ENCODE peak calls at places on chromosomes 11 and 22, in seven cellular contexts. J is CD8-positive, alpha-beta T cell; Q is lower lobe of right lung; M is psoas muscle; R is foreskin keratinocyte; D is DND-41; U is PC-9. B is an unnamed sample.
A peak's percentile ranks its signal among the peaks of the same experiment; 100 is the strongest.

GRCh38 chr11:47271961-47272661 is 2.2 kb downstream of the MADD start:
- DNase-seq in D (no peak), U (peak; percentile 25), J (no peak), R (no peak), Q (no peak), M (peak; percentile 35), B (peak; percentile 3)

GRCh38 chr11:67071420-67072284 is 15.0 kb downstream of the RHOD start:
- DNase-seq in M (peak; percentile 74), J (peak; percentile 65), D (peak; percentile 52), Q (peak; percentile 89), U (no peak), R (no peak), B (peak; percentile 5)

GRCh38 chr11:72821920-72822799 is 7.9 kb downstream of the ATG16L2 start:
- DNase-seq in Q (peak; percentile 90), U (peak; percentile 74), J (peak; percentile 59), M (peak; percentile 89), R (peak; percentile 57), D (no peak), B (peak; percentile 88)

GRCh38 chr22:36445158-36445668 is 36.2 kb downstream of the TXN2 start:
- DNase-seq in R (no peak), Q (no peak), U (no peak), M (peak; percentile 51), D (no peak), J (no peak), B (no peak)

GRCh38 chr11:17594686-17595192 is 47.7 kb downstream of the OTOG start:
- DNase-seq in J (no peak), U (no peak), M (no peak), R (no peak), Q (no peak), D (no peak), B (no peak)

GRCh38 chr11:4643682-4644081 is at the start of gene OR51E1:
- DNase-seq in Q (no peak), M (no peak), D (no peak), R (no peak), U (no peak), J (no peak), B (no peak)

GRCh38 chr22:17893900-17894299 is 119.6 kb upstream of the BID start:
- DNase-seq in M (no peak), U (no peak), J (no peak), R (no peak), Q (no peak), D (no peak), B (no peak)

GRCh38 chr22:24834845-24835570 is 29.0 kb downstream of the SGSM1 start:
- DNase-seq in M (no peak), Q (no peak), J (no peak), D (no peak), U (no peak), R (no peak), B (no peak)

GRCh38 chr11:87180743-87181142 is 143.0 kb downstream of the TMEM135 start:
- DNase-seq in U (no peak), R (no peak), M (no peak), D (no peak), J (no peak), Q (no peak), B (no peak)

GRCh38 chr22:32042924-32043323 is at the start of gene SLC5A1:
- DNase-seq in D (no peak), M (no peak), U (peak; percentile 45), R (no peak), J (no peak), Q (peak; percentile 67), B (no peak)

GRCh38 chr11:117045196-117045595 is 53.0 kb downstream of the SIK3 start:
- DNase-seq in D (no peak), U (no peak), Q (no peak), R (no peak), J (no peak), M (no peak), B (no peak)

GRCh38 chr11:43585877-43586608 is 94.5 kb upstream of the HSD17B12 start:
- DNase-seq in U (no peak), D (no peak), J (no peak), Q (no peak), M (no peak), R (no peak), B (no peak)

GRCh38 chr11:44068180-44068579 is 2.1 kb downstream of the ACCS start:
- DNase-seq in R (no peak), U (no peak), Q (no peak), J (no peak), D (no peak), M (no peak), B (no peak)

GRCh38 chr11:130464289-130464812 is 15.9 kb downstream of the ADAMTS15 start:
- DNase-seq in D (no peak), R (no peak), M (no peak), Q (no peak), J (no peak), U (no peak), B (no peak)

GRCh38 chr11:59550842-59551650 is 39.7 kb downstream of the OR4D9 start:
- DNase-seq in D (peak; percentile 87), R (peak; percentile 80), M (peak; percentile 75), J (peak; percentile 70), Q (peak; percentile 75), U (peak; percentile 83), B (no peak)

GRCh38 chr11:108597736-108598355 is 4.3 kb upstream of the EXPH5 start:
- DNase-seq in M (no peak), J (no peak), Q (no peak), R (no peak), U (no peak), D (no peak), B (no peak)

GRCh38 chr11:46680164-46680760 is 20.2 kb downstream of the ARHGAP1 start:
- DNase-seq in M (no peak), J (no peak), Q (no peak), U (no peak), D (no peak), R (no peak), B (no peak)

GRCh38 chr11:98725471-98725870 is 295.3 kb upstream of the CNTN5 start:
- DNase-seq in D (no peak), U (no peak), R (no peak), Q (no peak), J (no peak), M (no peak), B (no peak)

GRCh38 chr22:40654522-40655167 is 18.1 kb upstream of the MRTFA start:
- DNase-seq in R (no peak), U (peak; percentile 33), J (no peak), Q (no peak), D (no peak), M (peak; percentile 66), B (peak; percentile 60)

GRCh38 chr11:60118333-60118732 is 29.9 kb downstream of the MS4A2 start:
- DNase-seq in J (no peak), R (no peak), U (no peak), D (no peak), M (no peak), Q (no peak), B (no peak)

GRCh38 chr11:76781861-76782500 is 1.2 kb upstream of the TSKU start:
- DNase-seq in D (no peak), U (no peak), R (no peak), Q (no peak), M (no peak), J (no peak), B (no peak)
- H3K27ac ChIP-seq in D (peak overlapping the region; percentile 81), U (peak overlapping the region; percentile 85), R (peak overlapping the region; percentile 54), Q (peak overlapping the region; percentile 87), M (peak overlapping the region; percentile 67), J (no peak overlapping the region), B (no peak overlapping the region)

GRCh38 chr11:64000026-64000739 is 13.9 kb downstream of the OTUB1 start:
- DNase-seq in Q (peak; percentile 74), M (peak; percentile 82), R (no peak), J (peak; percentile 62), D (no peak), U (no peak), B (peak; percentile 54)
- H3K27ac ChIP-seq in Q (no peak overlapping the region), M (no peak overlapping the region), R (no peak overlapping the region), J (no peak overlapping the region), D (no peak overlapping the region), U (no peak overlapping the region), B (no peak overlapping the region)

GRCh38 chr11:85534806-85535205 is 92.3 kb downstream of the DLG2 start:
- DNase-seq in D (no peak), M (no peak), R (no peak), U (no peak), Q (no peak), J (no peak), B (no peak)

GRCh38 chr11:85526564-85526963 is 100.6 kb downstream of the DLG2 start:
- DNase-seq in D (no peak), Q (no peak), R (no peak), J (no peak), U (no peak), M (no peak), B (no peak)

GRCh38 chr11:85525711-85526110 is 101.4 kb downstream of the DLG2 start:
- DNase-seq in J (no peak), D (no peak), Q (no peak), U (no peak), R (no peak), M (no peak), B (no peak)

GRCh38 chr11:85531498-85531897 is 95.6 kb downstream of the DLG2 start:
- DNase-seq in M (no peak), R (no peak), J (no peak), D (no peak), U (no peak), Q (no peak), B (no peak)

GRCh38 chr11:85530596-85530995 is 96.5 kb downstream of the DLG2 start:
- DNase-seq in R (no peak), D (no peak), U (no peak), Q (no peak), M (no peak), J (no peak), B (no peak)
- H3K27ac ChIP-seq in R (no peak overlapping the region), D (no peak overlapping the region), U (no peak overlapping the region), Q (no peak overlapping the region), M (no peak overlapping the region), J (no peak overlapping the region), B (no peak overlapping the region)

GRCh38 chr11:40280161-40281054 is 1179.0 kb downstream of the LRRC4C start:
- DNase-seq in Q (no peak), J (no peak), D (no peak), M (peak; percentile 55), U (no peak), R (no peak), B (no peak)

GRCh38 chr11:40285520-40285919 is 1173.9 kb downstream of the LRRC4C start:
- DNase-seq in Q (no peak), M (no peak), R (no peak), D (no peak), J (no peak), U (no peak), B (no peak)

GRCh38 chr11:40276960-40277359 is 1182.5 kb downstream of the LRRC4C start:
- DNase-seq in J (no peak), Q (no peak), R (no peak), D (peak; percentile 5), U (no peak), M (no peak), B (no peak)

GRCh38 chr11:40286137-40286536 is 1173.3 kb downstream of the LRRC4C start:
- DNase-seq in D (no peak), J (no peak), M (no peak), R (no peak), Q (no peak), U (no peak), B (no peak)

DNA sequence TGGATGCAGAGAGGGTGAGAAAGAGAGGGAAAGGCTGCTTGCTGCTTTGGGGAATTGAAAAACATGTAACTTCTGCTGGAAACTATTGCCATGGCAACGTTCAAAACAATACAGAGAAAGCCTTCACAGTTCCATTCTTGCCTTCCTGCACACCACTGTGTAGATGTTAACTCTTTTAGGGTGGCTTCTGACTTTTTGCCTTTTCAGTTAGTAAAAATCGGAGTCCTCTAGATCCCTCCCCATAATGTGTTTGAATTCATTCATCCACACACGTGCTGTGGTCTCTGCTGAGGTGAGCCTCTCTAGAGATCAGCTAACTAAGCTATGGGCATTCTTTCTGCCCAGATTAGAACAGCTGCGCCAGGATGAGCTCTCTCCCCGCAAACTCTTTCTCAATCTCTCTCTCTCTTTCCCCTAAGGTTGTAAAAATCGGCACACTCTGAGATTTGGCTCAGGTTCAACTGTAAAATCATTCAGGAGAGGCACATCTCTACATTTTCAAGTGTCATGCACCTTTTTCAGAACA is 1178.3 kb downstream of the LRRC4C start:
- DNase-seq in J (no peak), U (no peak), R (no peak), Q (no peak), M (no peak), D (no peak), B (no peak)
- H3K27ac ChIP-seq in J (no peak overlapping the region), U (no peak overlapping the region), R (no peak overlapping the region), Q (no peak overlapping the region), M (no peak overlapping the region), D (no peak overlapping the region), B (peak overlapping the region; percentile 64)

B was measured in substantia nigra.